ENCODE peak calls at places on chromosomes 1 and 21, in five cellular contexts. F, L, M, V and P are unnamed samples.

GRCh38 chr1:41516168-41516961 is 31.9 kb upstream of the EDN2 start:
- DNase-seq in M (peak; percentile 59), F (peak; percentile 58), L (no peak), V (peak; percentile 74), P (peak; percentile 71)

GRCh38 chr1:178916448-178917174 is 45.7 kb upstream of the ANGPTL1 start:
- DNase-seq in M (no peak), L (no peak), F (no peak), V (peak; percentile 16), P (no peak)

GRCh38 chr1:10839188-10839770 is 42.8 kb upstream of the CASZ1 start:
- DNase-seq in L (no peak), V (no peak), M (no peak), F (no peak), P (no peak)

GRCh38 chr1:227887697-227888403 is 59.9 kb downstream of the WNT9A start:
- DNase-seq in L (peak; percentile 1), F (peak; percentile 41), V (no peak), M (no peak), P (no peak)

GRCh38 chr1:210826686-210827085 is 307.3 kb downstream of the KCNH1 start:
- DNase-seq in V (no peak), M (no peak), F (no peak), L (no peak), P (no peak)

GRCh38 chr1:101228424-101229134 is 8.2 kb upstream of the S1PR1 start:
- DNase-seq in V (no peak), M (no peak), L (no peak), F (no peak), P (no peak)

GRCh38 chr1:78718566-78718965 is 68.9 kb downstream of the IFI44 start:
- DNase-seq in F (no peak), M (no peak), L (no peak), V (no peak), P (no peak)

GRCh38 chr21:45152265-45152746 is 77.9 kb downstream of the ADARB1 start:
- DNase-seq in V (peak; percentile 62), M (peak; percentile 81), F (peak; percentile 50), L (peak; percentile 85), P (no peak)

GRCh38 chr1:21822349-21822748 is 10.3 kb downstream of the LDLRAD2 start:
- DNase-seq in V (no peak), L (peak; percentile 8), M (no peak), F (no peak), P (no peak)

GRCh38 chr1:36208978-36209708 is 15.1 kb upstream of the THRAP3 start:
- DNase-seq in V (no peak), F (no peak), M (no peak), L (no peak), P (no peak)

GRCh38 chr21:45469273-45470086 is 64.5 kb downstream of the COL18A1 start:
- DNase-seq in F (no peak), V (no peak), L (no peak), M (no peak), P (no peak)

GRCh38 chr1:31701137-31701736 is 2.6 kb downstream of the COL16A1 start:
- DNase-seq in F (peak; percentile 15), V (peak; percentile 39), M (no peak), L (peak; percentile 39), P (peak; percentile 72)

GRCh38 chr1:28804071-28804470 is 7.9 kb upstream of the OPRD1 start:
- DNase-seq in M (no peak), V (no peak), F (no peak), L (no peak), P (no peak)

GRCh38 chr1:118340928-118341905 is 156.2 kb upstream of the SPAG17 start:
- DNase-seq in V (no peak), M (no peak), L (no peak), F (no peak), P (no peak)

GRCh38 chr1:53739109-53739681 is at the start of gene GLIS1:
- DNase-seq in V (peak; percentile 78), M (peak; percentile 74), F (peak; percentile 49), L (no peak), P (peak; percentile 67)

GRCh38 chr1:44631647-44632510 is 42.4 kb downstream of the TMEM53 start:
- DNase-seq in M (peak; percentile 91), L (peak; percentile 92), F (peak; percentile 90), V (peak; percentile 95), P (peak; percentile 66)